ENCODE peak calls at places on chromosomes 4 and X, in seven cellular contexts. W is SK-N-SH, Z is H1, T is GM12878, H is HCT116, D is K562, F is HepG2. U is an unnamed sample.

GRCh38 chr4:148412460-148412859 is 29.8 kb downstream of the NR3C2 start:
- DNase-seq in W (no peak), Z (no peak), T (no peak), H (no peak), D (no peak), F (no peak), U (no peak)

GRCh38 chrX:27085346-27085745 is 377.8 kb downstream of the PPP4R3C start:
- DNase-seq in W (no peak), Z (no peak), T (no peak), H (no peak), D (no peak), F (no peak), U (no peak)

GRCh38 chr4:123343400-123344060 is 53.1 kb upstream of the SPRY1 start:
- DNase-seq in W (no peak), Z (no peak), T (no peak), H (no peak), D (no peak), F (no peak), U (no peak)

GRCh38 chr4:147955827-147956565 is 224.1 kb downstream of the ARHGAP10 start:
- DNase-seq in W (no peak), Z (no peak), T (no peak), H (no peak), D (no peak), F (no peak), U (no peak)

GRCh38 chr4:113355550-113356371 is 306.3 kb downstream of the ANK2 start:
- DNase-seq in W (no peak), Z (no peak), T (peak; percentile 98), H (peak; percentile 93), D (no peak), F (no peak), U (no peak)

GRCh38 chr4:139666735-139667266 is 1.2 kb downstream of the MGST2 start:
- DNase-seq in W (no peak), Z (no peak), T (no peak), H (no peak), D (peak; percentile 42), F (peak; percentile 47), U (peak; percentile 15)

GRCh38 chr4:153521995-153522799 is 56.0 kb downstream of the TMEM131L start:
- DNase-seq in W (no peak), Z (no peak), T (peak; percentile 71), H (no peak), D (no peak), F (no peak), U (no peak)

GRCh38 chrX:94600077-94600476 is 926.1 kb downstream of the FAM133A start:
- DNase-seq in W (no peak), Z (no peak), T (no peak), H (no peak), D (no peak), F (no peak), U (no peak)

GRCh38 chrX:9227276-9227675 is 193.3 kb upstream of the FAM9B start:
- DNase-seq in W (no peak), Z (no peak), T (no peak), H (no peak), D (no peak), F (no peak), U (no peak)

GRCh38 chr4:174503079-174503724 is 19.1 kb downstream of the HPGD start:
- DNase-seq in W (no peak), Z (no peak), T (no peak), H (no peak), D (no peak), F (no peak), U (no peak)

GRCh38 chr4:111323496-111323895 is 700.6 kb upstream of the PITX2 start:
- DNase-seq in W (no peak), Z (no peak), T (no peak), H (no peak), D (no peak), F (no peak), U (no peak)

GRCh38 chrX:55159556-55159955 is 60.6 kb upstream of the PAGE5 start:
- DNase-seq in W (no peak), Z (no peak), T (no peak), H (no peak), D (no peak), F (no peak), U (peak; percentile 51)

GRCh38 chr4:40193018-40193571 is 3.7 kb upstream of the RHOH start:
- DNase-seq in W (no peak), Z (peak; percentile 42), T (no peak), H (no peak), D (peak; percentile 27), F (peak; percentile 7), U (no peak)

GRCh38 chr4:40190465-40190864 is 6.4 kb upstream of the RHOH start:
- DNase-seq in W (no peak), Z (no peak), T (no peak), H (no peak), D (no peak), F (no peak), U (no peak)

GRCh38 chr4:40192286-40193017 is 4.4 kb upstream of the RHOH start:
- DNase-seq in W (no peak), Z (peak; percentile 41), T (no peak), H (no peak), D (no peak), F (peak; percentile 16), U (no peak)

GRCh38 chr4:40189997-40190396 is 6.8 kb upstream of the RHOH start:
- DNase-seq in W (no peak), Z (no peak), T (no peak), H (no peak), D (no peak), F (no peak), U (no peak)

DNA sequence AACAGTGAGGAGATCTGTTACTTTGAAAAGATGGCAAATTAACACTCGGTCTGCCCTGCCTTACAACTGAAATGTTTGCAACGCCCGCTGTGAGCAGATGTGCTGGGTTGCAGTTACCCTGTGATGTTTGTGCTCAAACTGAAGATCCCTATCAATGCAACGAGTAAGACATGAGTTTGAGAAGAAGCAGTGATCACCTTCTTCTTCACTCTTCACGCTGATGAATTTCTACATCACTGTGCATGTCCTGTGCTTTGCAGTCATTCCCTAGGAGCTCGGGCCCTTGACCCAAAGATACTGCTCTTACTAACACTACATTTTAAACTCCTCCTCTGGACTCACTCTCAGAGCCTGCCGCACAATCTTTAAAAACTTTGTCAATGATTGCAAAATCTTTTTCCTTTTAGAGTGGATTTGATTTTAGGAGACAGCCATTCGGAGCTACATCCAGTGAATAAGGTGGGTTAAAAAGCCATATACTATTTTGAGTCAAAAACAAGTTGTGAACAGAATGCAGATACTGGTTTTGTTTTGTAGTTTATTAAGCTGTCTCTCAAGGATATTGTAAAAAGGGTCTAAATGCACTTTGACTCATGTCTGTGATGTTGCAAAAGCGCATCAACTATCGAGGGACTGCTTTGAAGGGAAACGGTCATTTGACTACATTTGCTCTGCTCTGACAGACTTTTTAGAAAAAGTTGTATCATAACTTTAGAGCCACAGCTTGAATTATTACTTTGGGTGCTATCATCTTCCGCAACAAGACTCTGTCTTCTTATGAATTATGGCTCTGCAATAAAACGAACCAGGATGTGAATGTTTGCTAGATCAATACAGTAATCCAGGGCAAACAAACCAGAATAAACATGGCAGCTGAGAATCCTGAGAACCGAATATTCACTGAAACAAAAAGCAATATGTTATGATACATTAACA is 5.7 kb upstream of the RHOH start:
- DNase-seq in W (no peak), Z (peak; percentile 42), T (no peak), H (no peak), D (no peak), F (peak; percentile 75), U (no peak)
- TF ChIP-seq JUND in W (no peak), Z (no peak), T (no peak), H (no peak), D (no peak), F (no peak), U (peak; percentile 44)

GRCh38 chr4:8533274-8533865 is 46.8 kb upstream of the GPR78 start:
- DNase-seq in W (no peak), Z (no peak), T (no peak), H (no peak), D (no peak), F (no peak), U (no peak)

GRCh38 chr4:8534601-8535000 is 45.6 kb upstream of the GPR78 start:
- DNase-seq in W (no peak), Z (no peak), T (no peak), H (no peak), D (no peak), F (no peak), U (no peak)

GRCh38 chr4:8536467-8536866 is 43.7 kb upstream of the GPR78 start:
- DNase-seq in W (no peak), Z (no peak), T (no peak), H (no peak), D (no peak), F (no peak), U (no peak)

GRCh38 chr4:8532245-8532781 is 47.9 kb upstream of the GPR78 start:
- DNase-seq in W (no peak), Z (no peak), T (no peak), H (no peak), D (no peak), F (no peak), U (peak; percentile 40)

DNA sequence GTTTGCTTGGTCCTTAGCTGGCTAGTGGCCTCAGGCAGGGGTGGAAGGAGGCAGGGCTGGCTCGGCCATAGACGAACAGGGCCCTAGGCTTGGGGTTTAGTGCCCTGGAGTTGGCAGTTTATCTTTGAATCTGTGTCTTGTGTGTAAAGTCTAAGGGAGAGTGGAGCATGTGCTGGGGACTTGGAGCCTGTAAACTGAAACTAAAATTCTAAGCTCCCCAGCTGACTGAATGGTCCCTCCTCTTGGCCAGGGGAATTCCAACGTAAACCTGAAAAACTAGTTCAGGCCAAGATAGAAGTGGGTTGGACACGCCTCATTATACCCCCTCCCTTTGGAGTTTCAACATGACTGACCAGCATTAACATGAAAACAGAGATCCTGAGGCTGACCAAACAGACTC is 46.1 kb upstream of the GPR78 start:
- DNase-seq in W (no peak), Z (peak; percentile 58), T (peak; percentile 89), H (peak; percentile 39), D (no peak), F (no peak), U (peak; percentile 93)
- TF ChIP-seq JUND in W (no peak), Z (no peak), T (no peak), H (no peak), D (no peak), F (no peak), U (no peak)

DNA sequence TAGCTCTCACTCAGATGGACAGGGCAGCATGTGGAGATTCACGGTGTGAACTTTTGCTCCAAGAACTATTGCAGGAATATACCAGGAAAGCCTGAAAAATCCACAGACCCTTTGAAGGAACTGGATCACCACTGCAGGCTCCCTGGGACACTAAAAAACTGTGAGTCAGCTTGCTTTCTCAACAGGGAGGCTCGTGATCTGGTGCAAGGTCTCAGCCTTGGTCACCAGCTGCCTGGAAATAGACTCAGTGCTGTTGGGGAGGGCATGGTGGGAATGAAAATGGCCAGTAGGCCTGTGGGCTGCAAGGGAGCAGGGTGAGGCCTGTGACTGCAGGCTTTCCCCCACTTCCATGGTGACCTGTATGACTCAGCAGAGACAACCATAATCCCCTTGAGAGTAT is 426.4 kb upstream of the RPS6KA3 start:
- DNase-seq in W (no peak), Z (no peak), T (no peak), H (no peak), D (no peak), F (no peak), U (no peak)
- TF ChIP-seq JUND in W (no peak), Z (no peak), T (no peak), H (no peak), D (no peak), F (no peak), U (no peak)

DNA sequence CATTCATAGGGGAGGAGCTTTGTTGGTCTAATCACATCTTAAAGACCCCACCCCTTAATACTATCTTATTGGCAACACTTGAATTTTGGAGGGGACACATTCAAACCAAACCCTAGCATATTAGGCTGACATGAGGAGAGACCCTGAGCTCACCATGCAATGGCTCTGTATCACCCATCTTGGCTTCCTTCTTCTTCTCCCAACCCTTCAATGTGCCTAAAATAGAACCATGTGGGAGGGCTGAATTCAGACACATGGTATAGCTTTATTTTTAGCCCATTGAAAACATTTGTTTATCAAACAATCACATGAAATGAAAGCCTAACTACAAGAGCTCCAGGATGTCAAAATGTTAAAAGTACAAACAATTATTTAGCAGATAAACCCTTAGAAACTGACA is 81.5 kb downstream of the RASL11B start:
- DNase-seq in W (no peak), Z (no peak), T (no peak), H (no peak), D (no peak), F (no peak), U (no peak)
- TF ChIP-seq JUND in W (no peak), Z (no peak), T (no peak), H (no peak), D (no peak), F (no peak), U (no peak)